ENCODE peak calls at places on chromosome 7, in eight cellular contexts. C, J, N, M, R, T, O and Y are unnamed samples.

GRCh38 chr7:65832281-65832680 is 40.6 kb upstream of the VKORC1L1 start:
- DNase-seq in T (no peak), M (no peak), O (no peak), C (peak; percentile 27), R (no peak), N (peak; percentile 58), J (no peak), Y (no peak)

GRCh38 chr7:137670521-137671064 is 176.2 kb downstream of the DGKI start:
- DNase-seq in R (no peak), J (no peak), N (peak; percentile 11), C (no peak), T (no peak), M (no peak), O (no peak), Y (no peak)

GRCh38 chr7:129889133-129889854 is 63.5 kb downstream of the UBE2H start:
- DNase-seq in O (no peak), C (no peak), J (no peak), M (no peak), R (no peak), N (no peak), T (no peak), Y (no peak)

GRCh38 chr7:45400680-45401079 is 173.5 kb upstream of the ADCY1 start:
- DNase-seq in N (no peak), T (no peak), R (no peak), O (no peak), C (no peak), J (no peak), M (no peak), Y (no peak)

GRCh38 chr7:24381919-24382505 is 98.0 kb downstream of the NPY start:
- DNase-seq in C (peak; percentile 58), M (no peak), T (no peak), O (peak; percentile 54), R (peak; percentile 8), J (no peak), N (peak; percentile 27), Y (no peak)

GRCh38 chr7:115775981-115776380 is 254.6 kb downstream of the TFEC start:
- DNase-seq in R (no peak), M (no peak), N (no peak), O (peak; percentile 69), J (no peak), T (no peak), C (no peak), Y (no peak)

GRCh38 chr7:4386190-4386589 is 295.9 kb upstream of the FOXK1 start:
- DNase-seq in J (no peak), T (no peak), O (no peak), N (no peak), M (no peak), R (no peak), C (no peak), Y (no peak)

GRCh38 chr7:78125884-78126283 is 327.3 kb downstream of the PHTF2 start:
- DNase-seq in M (no peak), O (no peak), J (no peak), C (no peak), R (peak; percentile 87), T (no peak), N (peak; percentile 36), Y (no peak)

GRCh38 chr7:24713850-24714675 is 43.2 kb downstream of the GSDME start:
- DNase-seq in O (no peak), C (no peak), N (no peak), R (no peak), J (no peak), M (no peak), T (no peak), Y (no peak)

GRCh38 chr7:138299046-138299445 is 161.0 kb upstream of the TRIM24 start:
- DNase-seq in M (no peak), N (no peak), T (no peak), R (no peak), O (no peak), J (no peak), C (no peak), Y (no peak)

GRCh38 chr7:142749218-142749993 is at the start of gene PRSS1:
- DNase-seq in T (no peak), N (no peak), M (no peak), J (no peak), C (no peak), R (no peak), O (peak; percentile 74), Y (no peak)

GRCh38 chr7:142753366-142753765 is 4.1 kb downstream of the PRSS1 start:
- DNase-seq in N (no peak), T (no peak), M (no peak), J (no peak), O (peak; percentile 67), R (no peak), C (no peak), Y (no peak)

GRCh38 chr7:142746268-142746667 is 3.0 kb upstream of the PRSS1 start:
- DNase-seq in J (no peak), M (no peak), O (no peak), N (no peak), T (no peak), C (no peak), R (no peak), Y (no peak)

GRCh38 chr7:142752376-142753225 is 3.3 kb downstream of the PRSS1 start:
- DNase-seq in N (no peak), O (no peak), M (no peak), T (no peak), C (no peak), R (no peak), J (no peak), Y (no peak)

GRCh38 chr7:142750321-142750938 is 1.2 kb downstream of the PRSS1 start:
- DNase-seq in N (no peak), C (no peak), O (no peak), T (no peak), M (no peak), J (no peak), R (no peak), Y (no peak)
- H3K4me3 ChIP-seq in N (no peak overlapping the region), C (no peak overlapping the region), O (no peak overlapping the region), T (no peak overlapping the region), M (no peak overlapping the region), J (no peak overlapping the region), R (no peak overlapping the region), Y (no peak overlapping the region)

GRCh38 chr7:29480456-29480855 is 83.2 kb upstream of the PRR15 start:
- DNase-seq in C (no peak), M (no peak), O (no peak), T (no peak), R (no peak), J (no peak), N (no peak), Y (no peak)
- H3K4me3 ChIP-seq in C (no peak overlapping the region), M (no peak overlapping the region), O (no peak overlapping the region), T (peak overlapping the region; percentile 4), R (no peak overlapping the region), J (peak overlapping the region; percentile 68), N (no peak overlapping the region), Y (no peak overlapping the region)

GRCh38 chr7:134697487-134697886 is 50.8 kb downstream of the BPGM start:
- DNase-seq in O (no peak), C (no peak), T (no peak), N (no peak), J (no peak), R (no peak), M (no peak), Y (no peak)

GRCh38 chr7:134694767-134695166 is 48.1 kb downstream of the BPGM start:
- DNase-seq in R (no peak), T (no peak), O (no peak), M (no peak), J (no peak), C (no peak), N (no peak), Y (no peak)

GRCh38 chr7:134694299-134694698 is 47.6 kb downstream of the BPGM start:
- DNase-seq in T (no peak), N (no peak), J (no peak), O (no peak), C (no peak), R (no peak), M (no peak), Y (no peak)

GRCh38 chr7:134696261-134696660 is 49.6 kb downstream of the BPGM start:
- DNase-seq in O (no peak), R (no peak), C (no peak), J (no peak), T (no peak), N (no peak), M (no peak), Y (no peak)

DNA sequence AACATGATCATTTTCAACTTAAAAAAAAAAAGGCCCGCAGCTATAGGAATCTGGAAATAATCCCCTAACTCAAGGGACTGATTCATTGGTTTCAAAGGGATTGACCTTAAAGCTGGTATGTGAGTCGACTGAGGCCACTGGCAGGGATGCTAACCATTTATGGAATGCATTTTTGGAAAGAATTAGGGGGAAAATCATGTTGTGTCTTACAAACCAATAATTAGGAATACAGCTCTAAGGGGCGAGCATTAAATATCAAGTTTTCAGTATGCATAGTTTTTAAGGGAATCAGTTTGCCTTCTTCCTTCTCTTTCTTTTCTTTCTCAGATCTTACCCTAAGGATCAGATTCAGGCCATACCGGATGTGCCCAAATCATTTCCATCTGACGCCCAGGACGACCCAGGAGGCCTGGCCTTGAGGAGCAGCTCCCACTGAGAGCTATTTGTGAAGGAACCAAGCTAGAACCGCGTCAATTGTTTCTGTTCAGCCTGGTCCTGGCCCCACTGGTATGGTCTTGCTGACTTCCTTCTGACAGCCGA is 48.7 kb downstream of the BPGM start:
- DNase-seq in T (no peak), M (no peak), R (no peak), O (no peak), J (no peak), C (no peak), N (no peak), Y (no peak)
- H3K4me3 ChIP-seq in T (no peak overlapping the region), M (no peak overlapping the region), R (no peak overlapping the region), O (no peak overlapping the region), J (no peak overlapping the region), C (no peak overlapping the region), N (no peak overlapping the region), Y (no peak overlapping the region)

GRCh38 chr7:43764039-43764789 is 5.7 kb downstream of the BLVRA start:
- DNase-seq in M (peak; percentile 67), R (no peak), N (no peak), J (no peak), C (peak; percentile 29), O (no peak), T (peak; percentile 44), Y (no peak)
- H3K4me3 ChIP-seq in M (no peak overlapping the region), R (no peak overlapping the region), N (no peak overlapping the region), J (no peak overlapping the region), C (no peak overlapping the region), O (peak overlapping the region; percentile 7), T (no peak overlapping the region), Y (peak overlapping the region; percentile 55)

DNA sequence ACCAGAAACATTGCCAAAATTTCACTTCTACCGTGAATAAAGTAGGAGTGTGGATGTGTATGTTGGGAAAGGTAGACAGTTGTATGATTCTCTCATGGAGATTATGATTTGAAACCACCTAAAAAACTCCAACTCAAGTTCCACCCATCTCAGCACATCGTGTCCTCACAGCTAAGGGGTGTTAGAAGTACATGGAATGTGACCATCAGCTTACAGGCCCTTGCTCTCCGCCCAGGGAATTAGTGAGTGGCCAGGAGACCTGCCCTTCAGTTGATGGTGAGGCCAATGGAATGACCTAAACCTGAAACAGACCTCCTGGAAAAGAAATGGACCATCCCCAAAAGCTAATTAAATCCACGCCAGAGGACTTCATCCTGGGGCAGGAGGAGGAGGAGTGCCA is 2.1 kb upstream of the WNT2 start:
- DNase-seq in C (no peak), N (no peak), O (no peak), R (no peak), M (no peak), T (no peak), J (no peak), Y (no peak)
- H3K4me3 ChIP-seq in C (no peak overlapping the region), N (no peak overlapping the region), O (no peak overlapping the region), R (no peak overlapping the region), M (peak overlapping the region; percentile 40), T (peak overlapping the region; percentile 50), J (peak overlapping the region; percentile 78), Y (no peak overlapping the region)

GRCh38 chr7:11690395-11690794 is 141.6 kb downstream of the THSD7A start:
- DNase-seq in T (no peak), C (no peak), M (no peak), O (no peak), N (no peak), R (no peak), J (no peak), Y (no peak)
- H3K4me3 ChIP-seq in T (no peak overlapping the region), C (no peak overlapping the region), M (no peak overlapping the region), O (no peak overlapping the region), N (no peak overlapping the region), R (no peak overlapping the region), J (no peak overlapping the region), Y (no peak overlapping the region)